ENCODE peak calls at places on chromosomes 11 and 22, in six cellular contexts. One of them, this sample, is unnamed.

GRCh38 chr11:4607111-4607510 is 920 bp downstream of the TRIM68 start:
- DNase-seq in A549: no peak
- DNase-seq in ELR: no peak
- DNase-seq in WTC11: no peak
- DNase-seq in naive thymus-derived CD8-positive, alpha-beta T cell: no peak
- DNase-seq in activated CD4-positive, alpha-beta memory T cell treated with anti-CD3 and anti-CD28 coated beads, Interleukin-2, amount 10 ng/mL, durations not matched to agents 7 days and 5 days: no peak
- DNase-seq in this sample: no peak

GRCh38 chr22:17114958-17115235 is 6.3 kb downstream of the TMEM121B start:
- DNase-seq in A549: no peak
- DNase-seq in ELR: no peak
- DNase-seq in WTC11: no peak
- DNase-seq in naive thymus-derived CD8-positive, alpha-beta T cell: no peak
- DNase-seq in activated CD4-positive, alpha-beta memory T cell treated with anti-CD3 and anti-CD28 coated beads, Interleukin-2, amount 10 ng/mL, durations not matched to agents 7 days and 5 days: no peak
- DNase-seq in this sample: no peak

GRCh38 chr22:38989461-38989860 is 7.3 kb downstream of the APOBEC3B start:
- DNase-seq in A549: no peak
- DNase-seq in ELR: no peak
- DNase-seq in WTC11: no peak
- DNase-seq in naive thymus-derived CD8-positive, alpha-beta T cell: no peak
- DNase-seq in activated CD4-positive, alpha-beta memory T cell treated with anti-CD3 and anti-CD28 coated beads, Interleukin-2, amount 10 ng/mL, durations not matched to agents 7 days and 5 days: peak
- DNase-seq in this sample: no peak

GRCh38 chr11:111308140-111308539 is 9.8 kb downstream of the POU2AF3 start:
- DNase-seq in A549: peak
- DNase-seq in ELR: no peak
- DNase-seq in WTC11: no peak
- DNase-seq in naive thymus-derived CD8-positive, alpha-beta T cell: no peak
- DNase-seq in activated CD4-positive, alpha-beta memory T cell treated with anti-CD3 and anti-CD28 coated beads, Interleukin-2, amount 10 ng/mL, durations not matched to agents 7 days and 5 days: no peak
- DNase-seq in this sample: no peak

GRCh38 chr22:44676441-44677298 is 25.3 kb upstream of the PRR5 start:
- DNase-seq in A549: peak
- DNase-seq in ELR: peak
- DNase-seq in WTC11: no peak
- DNase-seq in naive thymus-derived CD8-positive, alpha-beta T cell: no peak
- DNase-seq in activated CD4-positive, alpha-beta memory T cell treated with anti-CD3 and anti-CD28 coated beads, Interleukin-2, amount 10 ng/mL, durations not matched to agents 7 days and 5 days: no peak
- DNase-seq in this sample: peak

GRCh38 chr22:45196308-45196707 is 32.6 kb downstream of the NUP50 start:
- DNase-seq in A549: no peak
- DNase-seq in ELR: no peak
- DNase-seq in WTC11: no peak
- DNase-seq in naive thymus-derived CD8-positive, alpha-beta T cell: no peak
- DNase-seq in activated CD4-positive, alpha-beta memory T cell treated with anti-CD3 and anti-CD28 coated beads, Interleukin-2, amount 10 ng/mL, durations not matched to agents 7 days and 5 days: no peak
- DNase-seq in this sample: no peak

GRCh38 chr11:63534895-63535461 is 1.6 kb upstream of the PLAAT4 start:
- DNase-seq in A549: no peak
- DNase-seq in ELR: no peak
- DNase-seq in WTC11: no peak
- DNase-seq in naive thymus-derived CD8-positive, alpha-beta T cell: peak
- DNase-seq in activated CD4-positive, alpha-beta memory T cell treated with anti-CD3 and anti-CD28 coated beads, Interleukin-2, amount 10 ng/mL, durations not matched to agents 7 days and 5 days: peak
- DNase-seq in this sample: peak

GRCh38 chr11:119885861-119886567 is 157.0 kb upstream of the NECTIN1 start:
- DNase-seq in A549: no peak
- DNase-seq in ELR: no peak
- DNase-seq in WTC11: no peak
- DNase-seq in naive thymus-derived CD8-positive, alpha-beta T cell: no peak
- DNase-seq in activated CD4-positive, alpha-beta memory T cell treated with anti-CD3 and anti-CD28 coated beads, Interleukin-2, amount 10 ng/mL, durations not matched to agents 7 days and 5 days: no peak
- DNase-seq in this sample: no peak

GRCh38 chr11:47165294-47165840 is 11.3 kb downstream of the ARFGAP2 start:
- DNase-seq in A549: no peak
- DNase-seq in ELR: no peak
- DNase-seq in WTC11: no peak
- DNase-seq in naive thymus-derived CD8-positive, alpha-beta T cell: no peak
- DNase-seq in activated CD4-positive, alpha-beta memory T cell treated with anti-CD3 and anti-CD28 coated beads, Interleukin-2, amount 10 ng/mL, durations not matched to agents 7 days and 5 days: no peak
- DNase-seq in this sample: no peak

GRCh38 chr22:23401111-23401909 is 178.8 kb downstream of the IGLL1 start:
- DNase-seq in A549: no peak
- DNase-seq in ELR: peak
- DNase-seq in WTC11: peak
- DNase-seq in naive thymus-derived CD8-positive, alpha-beta T cell: no peak
- DNase-seq in activated CD4-positive, alpha-beta memory T cell treated with anti-CD3 and anti-CD28 coated beads, Interleukin-2, amount 10 ng/mL, durations not matched to agents 7 days and 5 days: no peak
- DNase-seq in this sample: peak

GRCh38 chr11:36469881-36470802 is 39.9 kb downstream of the TRAF6 start:
- DNase-seq in A549: no peak
- DNase-seq in ELR: peak
- DNase-seq in WTC11: no peak
- DNase-seq in naive thymus-derived CD8-positive, alpha-beta T cell: no peak
- DNase-seq in activated CD4-positive, alpha-beta memory T cell treated with anti-CD3 and anti-CD28 coated beads, Interleukin-2, amount 10 ng/mL, durations not matched to agents 7 days and 5 days: no peak
- DNase-seq in this sample: no peak

GRCh38 chr11:27930946-27931345 is 177.0 kb downstream of the KIF18A start:
- DNase-seq in A549: no peak
- DNase-seq in ELR: no peak
- DNase-seq in WTC11: no peak
- DNase-seq in naive thymus-derived CD8-positive, alpha-beta T cell: no peak
- DNase-seq in activated CD4-positive, alpha-beta memory T cell treated with anti-CD3 and anti-CD28 coated beads, Interleukin-2, amount 10 ng/mL, durations not matched to agents 7 days and 5 days: no peak
- DNase-seq in this sample: no peak

GRCh38 chr11:119318240-119319135 is 1.6 kb upstream of the MCAM start:
- DNase-seq in A549: no peak
- DNase-seq in ELR: peak
- DNase-seq in WTC11: no peak
- DNase-seq in naive thymus-derived CD8-positive, alpha-beta T cell: no peak
- DNase-seq in activated CD4-positive, alpha-beta memory T cell treated with anti-CD3 and anti-CD28 coated beads, Interleukin-2, amount 10 ng/mL, durations not matched to agents 7 days and 5 days: peak
- DNase-seq in this sample: no peak

GRCh38 chr11:67458266-67458665 is 3.1 kb downstream of the CABP4 start:
- DNase-seq in A549: no peak
- DNase-seq in ELR: no peak
- DNase-seq in WTC11: no peak
- DNase-seq in naive thymus-derived CD8-positive, alpha-beta T cell: no peak
- DNase-seq in activated CD4-positive, alpha-beta memory T cell treated with anti-CD3 and anti-CD28 coated beads, Interleukin-2, amount 10 ng/mL, durations not matched to agents 7 days and 5 days: no peak
- DNase-seq in this sample: no peak

GRCh38 chr11:104852811-104853210 is 45.4 kb downstream of the CASP12 start:
- DNase-seq in A549: no peak
- DNase-seq in ELR: peak
- DNase-seq in WTC11: no peak
- DNase-seq in naive thymus-derived CD8-positive, alpha-beta T cell: no peak
- DNase-seq in activated CD4-positive, alpha-beta memory T cell treated with anti-CD3 and anti-CD28 coated beads, Interleukin-2, amount 10 ng/mL, durations not matched to agents 7 days and 5 days: no peak
- DNase-seq in this sample: no peak

GRCh38 chr11:85767277-85767676 is 43.7 kb downstream of the SYTL2 start:
- DNase-seq in A549: no peak
- DNase-seq in ELR: no peak
- DNase-seq in WTC11: no peak
- DNase-seq in naive thymus-derived CD8-positive, alpha-beta T cell: no peak
- DNase-seq in activated CD4-positive, alpha-beta memory T cell treated with anti-CD3 and anti-CD28 coated beads, Interleukin-2, amount 10 ng/mL, durations not matched to agents 7 days and 5 days: no peak
- DNase-seq in this sample: no peak

GRCh38 chr22:26542831-26543230 is 30.6 kb upstream of the TFIP11 start:
- DNase-seq in A549: no peak
- DNase-seq in ELR: no peak
- DNase-seq in WTC11: no peak
- DNase-seq in naive thymus-derived CD8-positive, alpha-beta T cell: no peak
- DNase-seq in activated CD4-positive, alpha-beta memory T cell treated with anti-CD3 and anti-CD28 coated beads, Interleukin-2, amount 10 ng/mL, durations not matched to agents 7 days and 5 days: peak
- DNase-seq in this sample: no peak

GRCh38 chr11:116611998-116612620 is 160.7 kb downstream of the BUD13 start:
- DNase-seq in A549: no peak
- DNase-seq in ELR: no peak
- DNase-seq in WTC11: no peak
- DNase-seq in naive thymus-derived CD8-positive, alpha-beta T cell: no peak
- DNase-seq in activated CD4-positive, alpha-beta memory T cell treated with anti-CD3 and anti-CD28 coated beads, Interleukin-2, amount 10 ng/mL, durations not matched to agents 7 days and 5 days: no peak
- DNase-seq in this sample: no peak

GRCh38 chr11:102617491-102618026 is 7.6 kb downstream of the MMP20 start:
- DNase-seq in A549: no peak
- DNase-seq in ELR: no peak
- DNase-seq in WTC11: no peak
- DNase-seq in naive thymus-derived CD8-positive, alpha-beta T cell: no peak
- DNase-seq in activated CD4-positive, alpha-beta memory T cell treated with anti-CD3 and anti-CD28 coated beads, Interleukin-2, amount 10 ng/mL, durations not matched to agents 7 days and 5 days: no peak
- DNase-seq in this sample: no peak

GRCh38 chr11:94926271-94926625 is 47.1 kb downstream of the CWC15 start:
- DNase-seq in A549: no peak
- DNase-seq in ELR: peak
- DNase-seq in WTC11: no peak
- DNase-seq in naive thymus-derived CD8-positive, alpha-beta T cell: no peak
- DNase-seq in activated CD4-positive, alpha-beta memory T cell treated with anti-CD3 and anti-CD28 coated beads, Interleukin-2, amount 10 ng/mL, durations not matched to agents 7 days and 5 days: no peak
- DNase-seq in this sample: no peak